ENCODE peak calls at places on chromosome X, in four cellular contexts. U is cardiac fibroblast, Z is dorsolateral prefrontal cortex, P is lower lobe of right lung. L is an unnamed sample.

GRCh38 chrX:54248309-54248708 is 65.3 kb upstream of the FAM120C start:
- DNase-seq in Z (no peak), U (peak), P (no peak), L (peak)

GRCh38 chrX:37958493-37959211 is 47.7 kb upstream of the SYTL5 start:
- DNase-seq in U (peak), Z (no peak), P (no peak), L (no peak)

GRCh38 chrX:122777766-122778165 is 406.3 kb upstream of the GRIA3 start:
- DNase-seq in Z (no peak), U (no peak), P (no peak), L (no peak)

GRCh38 chrX:20412871-20413486 is 146.3 kb upstream of the RPS6KA3 start:
- DNase-seq in U (no peak), Z (no peak), P (peak), L (no peak)

GRCh38 chrX:64894454-64895038 is 81.7 kb downstream of the ZC4H2 start:
- DNase-seq in P (no peak), U (peak), Z (no peak), L (no peak)

GRCh38 chrX:13868481-13869040 is 51.7 kb upstream of the GPM6B start:
- DNase-seq in U (peak), P (no peak), Z (no peak), L (no peak)

GRCh38 chrX:34849371-34849770 is 93.2 kb upstream of the FAM47B start:
- DNase-seq in Z (no peak), P (no peak), U (peak), L (no peak)

GRCh38 chrX:136635235-136635634 is 12.7 kb upstream of the CD40LG start:
- DNase-seq in P (no peak), U (no peak), Z (no peak), L (no peak)

GRCh38 chrX:147343467-147343866 is 528.9 kb upstream of the CXorf51A start:
- DNase-seq in U (no peak), Z (no peak), P (no peak), L (no peak)

GRCh38 chrX:24415921-24416320 is 49.2 kb upstream of the PDK3 start:
- DNase-seq in U (no peak), P (no peak), Z (no peak), L (no peak)

GRCh38 chrX:45788315-45788714 is 587.6 kb upstream of the DIPK2B start:
- DNase-seq in P (no peak), Z (no peak), U (no peak), L (no peak)

GRCh38 chrX:15073313-15073712 is 196.6 kb downstream of the ASB9 start:
- DNase-seq in Z (no peak), U (no peak), P (no peak), L (no peak)

GRCh38 chrX:16469870-16470269 is 180.1 kb upstream of the S100G start:
- DNase-seq in Z (no peak), P (no peak), U (no peak), L (no peak)
- TF ChIP-seq CTCF in Z (no peak), P (no peak), U (no peak), L (no peak)

GRCh38 chrX:151975228-151975593 is 735 bp upstream of the GABRE start:
- DNase-seq in P (no peak), Z (no peak), U (no peak), L (no peak)

GRCh38 chrX:151973262-151973661 is 1.2 kb downstream of the GABRE start:
- DNase-seq in P (no peak), Z (no peak), U (peak), L (no peak)

GRCh38 chrX:151974336-151975227 is at the start of gene GABRE:
- DNase-seq in P (peak), U (peak), Z (no peak), L (no peak)

GRCh38 chrX:151975736-151976275 is 1.3 kb upstream of the GABRE start:
- DNase-seq in P (no peak), U (no peak), Z (no peak), L (no peak)

DNA sequence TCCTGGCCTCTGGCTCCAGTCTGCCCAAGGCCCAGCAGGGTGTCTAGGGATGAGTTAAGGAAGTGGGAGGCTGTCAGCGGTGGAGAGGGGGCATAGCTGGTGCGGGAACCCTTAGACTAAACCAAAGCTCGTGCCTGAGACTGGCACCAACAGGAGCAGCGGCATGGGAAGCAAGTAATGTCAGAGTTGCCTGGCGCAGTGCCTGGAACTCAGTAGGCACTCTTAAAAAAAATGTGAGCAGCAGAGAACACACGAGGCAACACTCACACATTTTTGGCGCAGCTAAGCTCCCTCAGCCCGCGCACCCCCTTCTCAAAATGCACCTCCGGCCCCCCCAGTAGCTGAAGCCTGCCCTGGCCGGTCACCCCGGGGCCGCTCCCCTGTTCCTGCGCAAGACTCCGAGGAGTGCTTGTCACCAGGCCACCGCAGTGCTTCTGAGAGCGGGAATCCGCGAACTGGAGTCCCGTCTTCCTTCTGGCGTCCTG is 583 bp downstream of the GABRE start:
- DNase-seq in Z (no peak), P (peak), U (peak), L (no peak)
- H3K4me3 ChIP-seq in Z (peak), P (peak), U (peak), L (peak)

GRCh38 chrX:131704136-131704695 is 160.3 kb downstream of the OR13H1 start:
- DNase-seq in U (no peak), P (no peak), Z (peak), L (peak)
- TF ChIP-seq CTCF in U (no peak), P (no peak), Z (peak), L (peak)

DNA sequence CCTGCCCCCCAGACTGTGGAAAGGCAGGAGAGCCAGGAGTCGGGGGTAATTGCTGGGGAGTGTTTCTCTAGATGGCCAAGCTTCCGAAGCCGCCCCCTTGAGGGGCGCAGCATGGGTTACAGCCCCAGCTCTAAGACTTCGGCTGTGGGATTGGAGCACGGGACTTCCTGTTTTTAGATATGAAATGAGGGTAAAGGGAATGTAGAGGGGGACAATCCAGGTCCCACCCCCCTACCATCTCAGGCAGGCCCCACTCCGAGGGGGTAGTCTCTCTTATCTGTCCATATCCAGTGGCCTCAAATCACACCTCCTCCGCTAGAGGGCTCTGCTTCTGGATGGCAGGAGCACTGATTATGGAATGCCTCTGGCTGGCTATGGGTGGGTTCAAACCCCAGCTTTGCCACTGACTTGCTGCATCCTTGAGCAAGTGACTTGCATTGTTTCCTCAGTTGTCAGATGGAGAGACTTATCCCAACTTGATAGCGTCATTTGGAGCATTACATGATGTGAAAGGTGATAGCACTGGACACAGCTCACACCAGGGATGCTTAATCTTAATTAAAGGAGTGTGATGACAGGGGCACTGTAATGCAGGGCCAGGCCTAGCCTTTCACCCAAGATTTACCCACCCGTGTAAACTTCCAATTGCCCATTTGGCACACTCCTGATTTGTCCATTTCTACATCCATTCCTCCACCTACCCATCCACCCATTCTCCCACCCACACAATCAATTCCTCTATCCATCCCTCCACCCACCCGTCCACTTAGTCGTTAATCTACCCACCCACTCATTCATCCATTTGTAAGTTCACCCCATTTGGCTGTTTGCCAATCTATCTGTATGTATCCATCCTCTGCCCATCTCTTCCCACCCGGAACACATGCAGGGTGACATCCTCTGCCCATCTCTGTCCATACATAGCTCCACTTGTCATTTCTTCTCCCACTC is 845 bp upstream of the KCND1 start:
- DNase-seq in U (peak), Z (no peak), P (no peak), L (no peak)
- H3K4me3 ChIP-seq in U (peak), Z (peak), P (peak), L (peak)

GRCh38 chrX:149286940-149287349 is 218.2 kb downstream of the IDS start:
- DNase-seq in P (no peak), Z (peak), U (peak), L (no peak)
- TF ChIP-seq CTCF in P (peak), Z (peak), U (peak), L (peak)

GRCh38 chrX:9542765-9543119 is 77.9 kb downstream of the TBL1X start:
- DNase-seq in U (no peak), P (no peak), Z (no peak), L (no peak)
- H3K4me3 ChIP-seq in U (no peak), P (no peak), Z (no peak), L (no peak)

DNA sequence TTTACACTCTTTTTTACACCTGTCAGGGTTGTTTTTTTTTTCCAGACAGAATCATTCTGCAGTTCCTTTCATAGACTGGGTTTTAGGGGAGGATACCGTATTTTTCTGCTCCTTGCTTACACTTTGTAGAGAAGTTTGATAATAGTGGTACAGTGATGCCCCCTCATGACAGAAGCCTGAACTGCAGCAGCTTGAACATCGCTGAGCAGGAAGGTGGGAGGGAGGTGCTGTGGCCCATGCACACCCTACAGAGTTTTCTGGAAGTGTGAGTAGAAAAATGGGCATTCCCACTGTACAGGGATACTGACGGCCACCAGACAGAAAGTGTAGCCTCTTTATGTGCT is 54.5 kb downstream of the RAB40A start:
- DNase-seq in P (peak), Z (peak), U (peak), L (no peak)
- TF ChIP-seq CTCF in P (peak), Z (peak), U (peak), L (peak)